ENCODE peak calls at places on chromosome 10, in seven cellular contexts. G, J, L, E, A, V and O are unnamed samples.

GRCh38 chr10:76581685-76582084 is 1055.9 kb downstream of the KCNMA1 start:
- DNase-seq in G (no peak), J (no peak), L (no peak), E (no peak), A (no peak), V (no peak), O (no peak)

GRCh38 chr10:123301077-123301875 is 147.1 kb downstream of the BUB3 start:
- DNase-seq in G (no peak), J (peak), L (no peak), E (no peak), A (no peak), V (no peak), O (no peak)

GRCh38 chr10:77943086-77943901 is 16.7 kb upstream of the DLG5 start:
- DNase-seq in G (no peak), J (no peak), L (no peak), E (no peak), A (peak), V (no peak), O (no peak)

GRCh38 chr10:43233601-43234430 is 33.0 kb downstream of the RASGEF1A start:
- DNase-seq in G (no peak), J (no peak), L (peak), E (no peak), A (no peak), V (no peak), O (no peak)

GRCh38 chr10:116014859-116015258 is 258.1 kb downstream of the GFRA1 start:
- DNase-seq in G (no peak), J (no peak), L (no peak), E (no peak), A (no peak), V (no peak), O (no peak)

GRCh38 chr10:110829721-110830410 is 41.9 kb upstream of the PDCD4 start:
- DNase-seq in G (no peak), J (no peak), L (no peak), E (no peak), A (no peak), V (no peak), O (no peak)

GRCh38 chr10:5589071-5589962 is 64.6 kb downstream of the CALML3 start:
- DNase-seq in G (no peak), J (no peak), L (no peak), E (no peak), A (no peak), V (no peak), O (no peak)

GRCh38 chr10:15879058-15879457 is 18.8 kb upstream of the MINDY3 start:
- DNase-seq in G (no peak), J (peak), L (no peak), E (no peak), A (peak), V (no peak), O (no peak)

GRCh38 chr10:124387078-124387874 is 31.4 kb downstream of the OAT start:
- DNase-seq in G (no peak), J (no peak), L (peak), E (no peak), A (no peak), V (no peak), O (no peak)

GRCh38 chr10:99756158-99756557 is 24.1 kb downstream of the CUTC start:
- DNase-seq in G (no peak), J (no peak), L (no peak), E (no peak), A (no peak), V (no peak), O (no peak)

GRCh38 chr10:23448802-23449570 is 10.1 kb downstream of the OTUD1 start:
- DNase-seq in G (no peak), J (no peak), L (no peak), E (no peak), A (no peak), V (no peak), O (peak)

GRCh38 chr10:100894033-100894432 is 18.7 kb upstream of the SLF2 start:
- DNase-seq in G (no peak), J (no peak), L (no peak), E (no peak), A (no peak), V (no peak), O (no peak)

GRCh38 chr10:66827353-66827752 is 98.5 kb upstream of the LRRTM3 start:
- DNase-seq in G (no peak), J (no peak), L (no peak), E (no peak), A (peak), V (no peak), O (no peak)

GRCh38 chr10:124560377-124560776 is 98.8 kb downstream of the LHPP start:
- DNase-seq in G (no peak), J (no peak), L (peak), E (no peak), A (peak), V (peak), O (no peak)

GRCh38 chr10:86535057-86535882 is 13.7 kb upstream of the WAPL start:
- DNase-seq in G (peak), J (peak), L (peak), E (no peak), A (no peak), V (no peak), O (no peak)

GRCh38 chr10:79112898-79113431 is 44.2 kb downstream of the ZMIZ1 start:
- DNase-seq in G (no peak), J (no peak), L (peak), E (no peak), A (peak), V (no peak), O (no peak)

GRCh38 chr10:11156480-11156879 is 138.8 kb downstream of the CELF2 start:
- DNase-seq in G (no peak), J (no peak), L (no peak), E (no peak), A (no peak), V (no peak), O (no peak)

GRCh38 chr10:329361-330099 is 194.3 kb downstream of the ZMYND11 start:
- DNase-seq in G (peak), J (no peak), L (peak), E (no peak), A (peak), V (peak), O (no peak)

GRCh38 chr10:124674768-124675222 is 69.4 kb downstream of the FAM53B start:
- DNase-seq in G (no peak), J (no peak), L (no peak), E (no peak), A (no peak), V (no peak), O (no peak)

GRCh38 chr10:80407836-80408197 is 534 bp upstream of the PRXL2A start:
- DNase-seq in G (no peak), J (no peak), L (no peak), E (no peak), A (no peak), V (no peak), O (no peak)

GRCh38 chr10:132705173-132705572 is 80.8 kb downstream of the NKX6-2 start:
- DNase-seq in G (no peak), J (no peak), L (no peak), E (no peak), A (no peak), V (no peak), O (no peak)

GRCh38 chr10:128820663-128821062 is 646.4 kb upstream of the MGMT start:
- DNase-seq in G (no peak), J (no peak), L (no peak), E (no peak), A (no peak), V (no peak), O (no peak)

GRCh38 chr10:48872234-48872633 is 67.4 kb downstream of the LRRC18 start:
- DNase-seq in G (no peak), J (no peak), L (no peak), E (no peak), A (no peak), V (no peak), O (no peak)

GRCh38 chr10:86391236-86391840 is 24.7 kb upstream of the GRID1 start:
- DNase-seq in G (no peak), J (no peak), L (no peak), E (no peak), A (no peak), V (no peak), O (no peak)

GRCh38 chr10:43235070-43235900 is 31.6 kb downstream of the RASGEF1A start:
- DNase-seq in G (no peak), J (no peak), L (peak), E (no peak), A (no peak), V (no peak), O (no peak)

GRCh38 chr10:18793951-18794350 is 134.7 kb downstream of the ARL5B start:
- DNase-seq in G (no peak), J (peak), L (no peak), E (no peak), A (no peak), V (no peak), O (peak)

GRCh38 chr10:4067552-4068254 is 282.7 kb upstream of the KLF6 start:
- DNase-seq in G (no peak), J (no peak), L (no peak), E (no peak), A (peak), V (no peak), O (no peak)

GRCh38 chr10:60572511-60573194 is 183.0 kb upstream of the ANK3 start:
- DNase-seq in G (no peak), J (no peak), L (no peak), E (no peak), A (no peak), V (peak), O (no peak)